ENCODE peak calls at places on chromosome 3, in four cellular contexts. G is suprapubic skin, D is sigmoid colon, F is A549. U is an unnamed sample.
A peak's percentile ranks its signal among the peaks of the same experiment; 100 is the strongest.

GRCh38 chr3:176950743-176951142 is 246.5 kb downstream of the TBL1XR1 start:
- DNase-seq in D (no peak), G (no peak), F (no peak), U (no peak)

GRCh38 chr3:60307800-60308199 is 943.5 kb downstream of the FHIT start:
- DNase-seq in F (no peak), D (no peak), G (no peak), U (no peak)

GRCh38 chr3:64097920-64098319 is 74.6 kb upstream of the PSMD6 start:
- DNase-seq in D (no peak), F (no peak), G (no peak), U (no peak)

GRCh38 chr3:125967156-125967555 is 1.8 kb upstream of the ROPN1B start:
- DNase-seq in G (no peak), F (no peak), D (no peak), U (no peak)

GRCh38 chr3:60809857-60810256 is 441.4 kb downstream of the FHIT start:
- DNase-seq in F (no peak), D (no peak), G (no peak), U (no peak)

GRCh38 chr3:126613481-126614187 is 41.3 kb downstream of the TXNRD3 start:
- DNase-seq in F (no peak), D (no peak), G (no peak), U (no peak)

GRCh38 chr3:101854608-101855304 is 5.4 kb downstream of the NFKBIZ start:
- DNase-seq in F (no peak), D (no peak), G (no peak), U (no peak)

GRCh38 chr3:135801018-135801417 is 164.5 kb upstream of the PPP2R3A start:
- DNase-seq in G (no peak), D (no peak), F (no peak), U (peak; percentile 22)

GRCh38 chr3:102180291-102180931 is 254.4 kb upstream of the ZPLD1 start:
- DNase-seq in F (no peak), D (no peak), G (no peak), U (no peak)

GRCh38 chr3:186902154-186902553 is 28.2 kb upstream of the ST6GAL1 start:
- DNase-seq in F (no peak), G (no peak), D (no peak), U (no peak)

GRCh38 chr3:110928016-110928662 is 143.5 kb upstream of the NECTIN3 start:
- DNase-seq in F (no peak), D (no peak), G (no peak), U (no peak)

GRCh38 chr3:194255252-194256039 is 95.7 kb downstream of the CPN2 start:
- DNase-seq in F (no peak), G (peak; percentile 83), D (peak; percentile 83), U (peak; percentile 39)

GRCh38 chr3:139715736-139716135 is 38.0 kb upstream of the NMNAT3 start:
- DNase-seq in F (no peak), G (no peak), D (no peak), U (no peak)

GRCh38 chr3:184726497-184726896 is 14.6 kb upstream of the MAGEF1 start:
- DNase-seq in F (no peak), D (no peak), G (no peak), U (no peak)

GRCh38 chr3:97821810-97822775 is at the start of gene CRYBG3:
- DNase-seq in G (peak; percentile 80), F (peak; percentile 73), D (peak; percentile 91), U (peak; percentile 88)

GRCh38 chr3:175065492-175065891 is 206.4 kb downstream of the NAALADL2 start:
- DNase-seq in F (no peak), D (no peak), G (no peak), U (no peak)

GRCh38 chr3:133833267-133833666 is 27.7 kb downstream of the SRPRB start:
- DNase-seq in F (no peak), G (no peak), D (no peak), U (no peak)

GRCh38 chr3:47440131-47440530 is 35.6 kb downstream of the SCAP start:
- DNase-seq in D (no peak), G (no peak), F (no peak), U (no peak)

GRCh38 chr3:123817413-123817812 is 66.7 kb downstream of the MYLK start:
- DNase-seq in G (no peak), F (no peak), D (no peak), U (no peak)

GRCh38 chr3:171954644-171955365 is 84.6 kb upstream of the FNDC3B start:
- DNase-seq in F (peak; percentile 25), D (no peak), G (no peak), U (no peak)

GRCh38 chr3:183266454-183266853 is 13.4 kb downstream of the B3GNT5 start:
- DNase-seq in F (no peak), D (no peak), G (no peak), U (no peak)

GRCh38 chr3:138348107-138348949 is at the start of gene MRAS:
- DNase-seq in G (peak; percentile 80), D (peak; percentile 90), F (peak; percentile 60), U (peak; percentile 67)

GRCh38 chr3:101182734-101183133 is 137.6 kb downstream of the IMPG2 start:
- DNase-seq in D (no peak), F (no peak), G (no peak), U (no peak)

GRCh38 chr3:51860703-51861665 is at the start of gene IQCF2:
- DNase-seq in G (no peak), F (no peak), D (no peak), U (no peak)

DNA sequence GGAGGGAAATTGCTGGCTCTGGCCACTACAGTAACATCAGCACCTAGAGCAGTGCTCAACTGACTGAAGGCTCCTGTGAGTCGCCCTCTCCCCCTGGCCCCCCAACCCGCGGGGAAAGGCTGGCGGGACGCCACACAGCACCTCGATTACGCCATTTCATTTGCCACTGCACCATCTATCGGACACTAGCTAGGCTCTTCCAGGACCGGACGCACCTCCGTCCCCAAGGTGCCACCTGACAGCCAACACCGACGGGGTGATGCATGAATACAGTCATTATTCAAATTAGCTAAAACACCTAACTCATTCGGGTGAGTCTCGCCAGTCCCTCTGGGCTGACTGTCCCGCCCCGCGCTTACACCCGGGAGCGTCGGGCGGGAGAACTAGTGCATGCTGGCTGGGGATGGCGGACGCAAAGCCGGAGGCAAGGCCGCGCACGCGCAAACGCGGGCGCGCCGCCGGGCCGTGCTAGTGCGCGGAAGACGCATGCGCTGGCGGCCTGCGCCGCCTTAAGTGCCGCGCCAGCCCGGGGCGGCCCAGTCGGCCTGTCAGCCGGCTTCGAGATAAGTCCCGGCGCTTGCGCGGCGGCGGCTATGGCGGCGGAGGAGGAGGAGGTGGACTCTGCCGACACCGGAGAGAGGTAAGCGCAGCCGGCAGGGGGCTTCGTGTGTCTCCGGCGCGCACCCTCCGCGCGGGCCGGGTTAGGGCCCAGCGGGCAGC is at the start of gene ABHD5:
- DNase-seq in D (peak; percentile 93), G (peak; percentile 89), F (peak; percentile 78), U (peak; percentile 92)
- TF ChIP-seq EP300 in D (no peak), G (no peak), F (no peak), U (no peak)

DNA sequence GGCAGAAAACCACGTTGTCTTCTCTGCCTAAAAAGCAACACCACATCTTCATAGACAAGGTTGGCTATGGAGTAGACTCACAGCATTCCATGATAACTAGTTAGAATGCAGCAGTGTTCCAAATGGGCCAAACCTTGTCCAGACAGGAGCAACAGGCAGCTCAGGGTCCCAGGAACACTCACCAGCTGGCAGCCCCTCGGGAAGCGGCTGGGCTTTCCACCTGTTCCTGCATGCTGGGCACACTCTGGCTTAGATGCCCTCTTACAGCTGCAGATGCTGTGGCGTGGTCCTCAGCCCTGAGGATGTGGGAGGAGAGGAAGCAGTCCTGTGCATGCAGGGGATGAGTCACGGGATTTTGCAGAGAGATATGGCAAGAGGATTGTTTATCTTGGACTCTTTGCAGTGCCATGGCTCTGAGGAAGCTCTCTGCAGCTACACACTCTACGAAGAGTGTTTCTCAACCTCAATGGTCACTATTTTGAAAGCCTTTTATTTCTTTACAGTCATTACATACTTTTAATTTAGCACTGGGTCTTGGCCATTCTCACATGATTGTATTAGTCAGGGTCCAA is 11.3 kb downstream of the NRROS start:
- DNase-seq in F (peak; percentile 88), G (peak; percentile 78), D (peak; percentile 76), U (no peak)
- TF ChIP-seq EP300 in F (no peak), G (no peak), D (no peak), U (no peak)

GRCh38 chr3:49351521-49352011 is 6.6 kb downstream of the GPX1 start:
- DNase-seq in D (no peak), F (no peak), G (no peak), U (no peak)
- TF ChIP-seq EP300 in D (no peak), F (no peak), G (no peak), U (no peak)

DNA sequence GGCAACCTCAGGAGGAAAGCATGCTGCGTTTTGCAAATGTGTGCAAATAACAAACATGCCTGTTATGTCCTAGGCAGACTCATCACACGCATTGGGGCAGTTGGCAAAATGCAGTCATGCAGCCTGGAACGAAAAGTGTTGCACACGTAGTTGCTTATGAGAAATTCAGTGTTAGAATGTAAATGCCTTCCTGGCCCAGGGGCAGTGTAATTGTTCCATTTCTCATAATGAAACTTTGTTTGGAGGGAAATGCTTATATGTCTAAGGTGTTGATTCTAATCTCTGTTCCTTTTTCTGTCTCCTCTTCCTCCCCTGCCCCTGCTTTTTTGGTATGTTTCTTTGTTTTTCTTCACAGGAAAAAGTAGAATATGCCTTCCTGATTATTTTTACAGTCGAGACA is 156.0 kb downstream of the CACNA1D start:
- DNase-seq in G (no peak), D (no peak), F (no peak), U (no peak)
- TF ChIP-seq EP300 in G (no peak), D (no peak), F (no peak), U (no peak)

GRCh38 chr3:44924102-44925084 is 50.0 kb downstream of the TGM4 start:
- DNase-seq in G (no peak), D (no peak), F (no peak), U (no peak)

GRCh38 chr3:44923634-44924033 is 49.2 kb downstream of the TGM4 start:
- DNase-seq in D (no peak), G (no peak), F (no peak), U (no peak)

GRCh38 chr3:44929782-44930181 is 46.2 kb downstream of the ZDHHC3 start:
- DNase-seq in F (no peak), G (no peak), D (no peak), U (no peak)

GRCh38 chr3:44926172-44926571 is 49.8 kb downstream of the ZDHHC3 start:
- DNase-seq in F (no peak), G (no peak), D (peak; percentile 39), U (no peak)

GRCh38 chr3:44926921-44927320 is 49.1 kb downstream of the ZDHHC3 start:
- DNase-seq in D (peak; percentile 15), G (no peak), F (no peak), U (no peak)
- TF ChIP-seq EP300 in D (no peak), G (no peak), F (no peak), U (no peak)

DNA sequence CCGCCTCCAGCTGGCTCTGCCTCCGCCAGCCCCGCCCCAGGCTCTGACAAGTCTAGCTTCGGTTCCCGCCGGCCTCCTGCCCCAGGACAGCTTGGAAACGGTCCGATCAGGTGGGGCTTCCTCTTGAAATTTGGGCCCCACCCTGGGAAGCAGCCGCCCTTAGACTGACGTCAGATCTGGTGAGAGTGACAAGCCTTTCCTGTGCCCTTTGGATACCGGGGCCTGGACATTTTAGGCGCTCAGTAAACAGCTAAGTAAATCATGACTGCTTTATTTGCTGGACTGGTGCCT is 378 bp upstream of the HYAL3 start:
- DNase-seq in D (no peak), G (no peak), F (no peak), U (no peak)
- TF ChIP-seq EP300 in D (no peak), G (no peak), F (no peak), U (peak; percentile 12)

GRCh38 chr3:17799312-17799711 is 56.9 kb upstream of the TBC1D5 start:
- DNase-seq in G (no peak), D (no peak), F (no peak), U (no peak)
- TF ChIP-seq EP300 in G (no peak), D (no peak), F (no peak), U (no peak)

GRCh38 chr3:11154036-11154952 is at the start of gene HRH1:
- DNase-seq in G (peak; percentile 65), D (no peak), F (no peak), U (peak; percentile 20)
- TF ChIP-seq EP300 in G (no peak), D (no peak), F (no peak), U (no peak)

U was measured in transverse colon.